ENCODE peak calls at places on chromosomes 7 and 10, in ten cellular contexts. I is left cardiac atrium; V is aorta; O is suprapubic skin; W is effector CD8-positive, alpha-beta T cell; B is neuronal stem cell; U is progenitor cell of endocrine pancreas; X is COR-L47; C is stimulated activated CD4-positive, alpha-beta T cell treated with anti-CD3 and anti-CD28 coated beads, Interleukin-4, amount 100 ng/mL, for 1 hour; M is lung. Y is an unnamed sample.

GRCh38 chr7:12855036-12855435 is 167.6 kb downstream of the ARL4A start:
- DNase-seq in I (no peak), V (no peak), O (no peak), W (no peak), B (no peak), U (no peak), X (no peak), C (no peak), M (no peak), Y (no peak)

GRCh38 chr7:30032310-30033125 is 4.3 kb downstream of the PLEKHA8 start:
- DNase-seq in I (no peak), V (no peak), O (no peak), W (no peak), B (no peak), U (no peak), X (no peak), C (no peak), M (no peak), Y (no peak)

GRCh38 chr7:15007507-15007906 is 105.0 kb upstream of the DGKB start:
- DNase-seq in I (no peak), V (no peak), O (no peak), W (no peak), B (no peak), U (no peak), X (peak), C (no peak), M (no peak), Y (no peak)

GRCh38 chr10:33238643-33239042 is 95.8 kb downstream of the NRP1 start:
- DNase-seq in I (no peak), V (no peak), O (no peak), W (no peak), B (no peak), U (no peak), X (no peak), C (no peak), M (no peak), Y (no peak)

GRCh38 chr10:11318812-11319598 is 292.4 kb downstream of the USP6NL start:
- DNase-seq in I (no peak), V (no peak), O (no peak), W (no peak), B (no peak), U (no peak), X (no peak), C (no peak), M (no peak), Y (no peak)

GRCh38 chr7:98945852-98946251 is 67.5 kb downstream of the TRRAP start:
- DNase-seq in I (no peak), V (no peak), O (no peak), W (no peak), B (no peak), U (no peak), X (no peak), C (no peak), M (no peak), Y (no peak)

GRCh38 chr10:79346012-79346340 is 1.3 kb upstream of the PPIF start:
- DNase-seq in I (no peak), V (no peak), O (no peak), W (no peak), B (no peak), U (no peak), X (no peak), C (no peak), M (no peak), Y (peak)

GRCh38 chr10:66322261-66322660 is 603.6 kb upstream of the LRRTM3 start:
- DNase-seq in I (no peak), V (no peak), O (no peak), W (no peak), B (no peak), U (no peak), X (no peak), C (no peak), M (no peak), Y (peak)

GRCh38 chr10:60224129-60224705 is 165.5 kb downstream of the ANK3 start:
- DNase-seq in I (no peak), V (no peak), O (no peak), W (no peak), B (no peak), U (no peak), X (no peak), C (no peak), M (no peak), Y (no peak)

GRCh38 chr10:48309711-48310226 is 3.3 kb downstream of the MAPK8 start:
- DNase-seq in I (no peak), V (no peak), O (no peak), W (no peak), B (no peak), U (no peak), X (no peak), C (no peak), M (no peak), Y (no peak)

GRCh38 chr10:133159950-133160812 is at the start of gene KNDC1:
- DNase-seq in I (no peak), V (peak), O (no peak), W (no peak), B (no peak), U (no peak), X (no peak), C (no peak), M (no peak), Y (no peak)

GRCh38 chr7:99204078-99204477 is 3.8 kb downstream of the KPNA7 start:
- DNase-seq in I (no peak), V (no peak), O (no peak), W (no peak), B (no peak), U (no peak), X (no peak), C (no peak), M (no peak), Y (no peak)

GRCh38 chr10:122828716-122829255 is 16.9 kb downstream of the CUZD1 start:
- DNase-seq in I (no peak), V (no peak), O (no peak), W (no peak), B (no peak), U (no peak), X (no peak), C (no peak), M (no peak), Y (no peak)

GRCh38 chr10:125035136-125035535 is 93.2 kb downstream of the ZRANB1 start:
- DNase-seq in I (no peak), V (no peak), O (no peak), W (no peak), B (no peak), U (no peak), X (no peak), C (no peak), M (no peak), Y (no peak)

GRCh38 chr10:58217612-58218011 is 50.1 kb downstream of the IPMK start:
- DNase-seq in I (no peak), V (no peak), O (no peak), W (no peak), B (no peak), U (no peak), X (no peak), C (no peak), M (no peak), Y (no peak)

GRCh38 chr7:43618073-43618472 is 35.2 kb downstream of the STK17A start:
- DNase-seq in I (no peak), V (no peak), O (no peak), W (no peak), B (no peak), U (no peak), X (no peak), C (no peak), M (no peak), Y (no peak)

GRCh38 chr7:138992052-138992531 is 10.9 kb upstream of the KIAA1549 start:
- DNase-seq in I (no peak), V (no peak), O (no peak), W (no peak), B (no peak), U (no peak), X (no peak), C (no peak), M (no peak), Y (no peak)